ENCODE peak calls at places on chromosomes 16 and 17, in four cellular contexts. One of them, this sample, is unnamed.

GRCh38 chr17:57861737-57862409 is 12.0 kb upstream of the MRPS23 start:
- DNase-seq in coronary artery: no peak
- DNase-seq in EH: peak
- DNase-seq in germinal center: no peak
- DNase-seq in this sample: no peak

GRCh38 chr17:76051071-76051467 is 21.2 kb downstream of the SRP68 start:
- DNase-seq in coronary artery: no peak
- DNase-seq in EH: no peak
- DNase-seq in germinal center: no peak
- DNase-seq in this sample: no peak

GRCh38 chr16:85182286-85182685 is 70.0 kb upstream of the CIBAR2 start:
- DNase-seq in coronary artery: no peak
- DNase-seq in EH: no peak
- DNase-seq in germinal center: no peak
- DNase-seq in this sample: no peak

GRCh38 chr17:39092672-39093250 is 58.7 kb downstream of the PLXDC1 start:
- DNase-seq in coronary artery: no peak
- DNase-seq in EH: no peak
- DNase-seq in germinal center: no peak
- DNase-seq in this sample: no peak

GRCh38 chr17:6648181-6648580 is 3.2 kb downstream of the MED31 start:
- DNase-seq in coronary artery: no peak
- DNase-seq in EH: no peak
- DNase-seq in germinal center: peak
- DNase-seq in this sample: no peak

GRCh38 chr17:66098040-66098439 is 93.9 kb downstream of the CEP112 start:
- DNase-seq in coronary artery: no peak
- DNase-seq in EH: peak
- DNase-seq in germinal center: no peak
- DNase-seq in this sample: no peak

GRCh38 chr17:7444682-7445010 is 215 bp upstream of the CHRNB1 start:
- DNase-seq in coronary artery: no peak
- DNase-seq in EH: no peak
- DNase-seq in germinal center: no peak
- DNase-seq in this sample: no peak

GRCh38 chr16:11497851-11498289 is 88.8 kb downstream of the LITAF start:
- DNase-seq in coronary artery: no peak
- DNase-seq in EH: peak
- DNase-seq in germinal center: no peak
- DNase-seq in this sample: no peak

GRCh38 chr17:76498886-76499667 is 2.1 kb downstream of the RHBDF2 start:
- DNase-seq in coronary artery: no peak
- DNase-seq in EH: no peak
- DNase-seq in germinal center: peak
- DNase-seq in this sample: no peak